ENCODE peak calls at places on chromosomes 12 and 14, in seven cellular contexts. O is fibroblast of lung, A is neuronal stem cell, Q is kidney, V is HCT116, L is endothelial cell of umbilical vein, U is colonic mucosa. B is an unnamed sample.
A peak's percentile ranks its signal among the peaks of the same experiment; 100 is the strongest.

GRCh38 chr12:46676396-46676795 is 149.4 kb downstream of the SLC38A4 start:
- DNase-seq in V (no peak), L (no peak), U (no peak), Q (no peak), A (no peak), O (no peak), B (no peak)

GRCh38 chr14:20603813-20604212 is 12.6 kb upstream of the RNASE12 start:
- DNase-seq in A (no peak), U (no peak), V (no peak), L (no peak), Q (no peak), O (no peak), B (no peak)

GRCh38 chr12:113070117-113070906 is 13.8 kb downstream of the DTX1 start:
- DNase-seq in L (no peak), O (no peak), A (no peak), Q (peak; percentile 82), V (no peak), U (peak; percentile 44), B (no peak)

GRCh38 chr14:51545396-51545795 is 106.3 kb upstream of the FRMD6 start:
- DNase-seq in O (peak; percentile 49), L (no peak), Q (no peak), V (no peak), U (no peak), A (no peak), B (peak; percentile 41)

GRCh38 chr12:40225337-40225983 is 663 bp downstream of the LRRK2 start:
- DNase-seq in V (no peak), A (no peak), U (no peak), Q (no peak), O (no peak), L (no peak), B (no peak)

GRCh38 chr12:3456809-3457208 is 34.2 kb upstream of the PRMT8 start:
- DNase-seq in A (peak; percentile 59), L (no peak), V (no peak), U (no peak), O (no peak), Q (no peak), B (no peak)

GRCh38 chr14:101813833-101814232 is 52.3 kb downstream of the PPP2R5C start:
- DNase-seq in U (no peak), O (no peak), L (no peak), Q (no peak), V (no peak), A (no peak), B (no peak)

GRCh38 chr12:58918475-58918874 is 1.8 kb downstream of the LRIG3 start:
- DNase-seq in O (peak; percentile 16), Q (no peak), U (no peak), L (peak; percentile 60), A (no peak), V (no peak), B (no peak)

GRCh38 chr12:104682790-104683279 is 226.1 kb downstream of the CHST11 start:
- DNase-seq in Q (no peak), U (no peak), A (no peak), L (no peak), O (no peak), V (no peak), B (no peak)

GRCh38 chr14:19823765-19824164 is 20.2 kb downstream of the OR4N2 start:
- DNase-seq in L (no peak), V (no peak), U (no peak), A (no peak), O (peak; percentile 7), Q (no peak), B (peak; percentile 2)

GRCh38 chr14:57479197-57479596 is 14.5 kb downstream of the CCDC198 start:
- DNase-seq in L (no peak), Q (no peak), U (no peak), O (no peak), A (no peak), V (no peak), B (no peak)

GRCh38 chr12:17593715-17594406 is 496.1 kb downstream of the RERGL start:
- DNase-seq in U (no peak), O (no peak), V (no peak), L (no peak), Q (no peak), A (no peak), B (no peak)

GRCh38 chr12:22014783-22015144 is 31.3 kb upstream of the CMAS start:
- DNase-seq in U (no peak), V (no peak), L (peak; percentile 18), Q (no peak), O (no peak), A (no peak), B (no peak)

GRCh38 chr12:128930591-128930990 is 77.3 kb downstream of the GLT1D1 start:
- DNase-seq in L (no peak), Q (no peak), V (no peak), U (no peak), A (no peak), O (no peak), B (no peak)

GRCh38 chr14:103897075-103897947 is 30.9 kb upstream of the TDRD9 start:
- DNase-seq in O (no peak), A (no peak), Q (peak; percentile 96), U (peak; percentile 93), L (no peak), V (no peak), B (no peak)

GRCh38 chr12:131090254-131091210 is 136.8 kb downstream of the ADGRD1 start:
- DNase-seq in U (no peak), V (no peak), A (no peak), Q (no peak), O (no peak), L (no peak), B (no peak)

GRCh38 chr14:91947196-91948184 is at the start of gene FBLN5:
- DNase-seq in L (peak; percentile 52), A (peak; percentile 26), Q (peak; percentile 93), V (no peak), U (peak; percentile 38), O (peak; percentile 88), B (peak; percentile 86)

GRCh38 chr14:98227000-98227726 is 1044.8 kb downstream of the BCL11B start:
- DNase-seq in A (no peak), U (no peak), Q (no peak), O (no peak), V (no peak), L (no peak), B (no peak)

GRCh38 chr12:45214071-45214470 is 1.8 kb upstream of the ANO6 start:
- DNase-seq in L (no peak), Q (no peak), V (no peak), O (no peak), A (no peak), U (no peak), B (no peak)

GRCh38 chr14:71289536-71289935 is 382.3 kb downstream of the PCNX1 start:
- DNase-seq in Q (no peak), A (no peak), L (no peak), V (no peak), U (peak; percentile 63), O (no peak), B (no peak)

GRCh38 chr12:109192358-109192757 is 76.0 kb downstream of the ACACB start:
- DNase-seq in V (no peak), O (peak; percentile 57), Q (no peak), A (no peak), U (no peak), L (no peak), B (peak; percentile 44)

GRCh38 chr12:3975652-3976051 is 102.5 kb upstream of the PARP11 start:
- DNase-seq in Q (no peak), V (no peak), U (no peak), L (no peak), O (no peak), A (no peak), B (no peak)

GRCh38 chr14:95385701-95386100 is 66.0 kb upstream of the CLMN start:
- DNase-seq in U (no peak), Q (no peak), O (no peak), L (no peak), V (no peak), A (no peak), B (no peak)

GRCh38 chr12:88258396-88258795 is 116.3 kb downstream of the TMTC3 start:
- DNase-seq in L (no peak), U (no peak), Q (no peak), V (no peak), A (no peak), O (no peak), B (no peak)

GRCh38 chr12:111997300-111997699 is 15.7 kb downstream of the TMEM116 start:
- DNase-seq in V (no peak), O (no peak), L (no peak), Q (no peak), U (no peak), A (no peak), B (no peak)

GRCh38 chr14:56036353-56036752 is 81.9 kb upstream of the PELI2 start:
- DNase-seq in U (no peak), O (no peak), A (no peak), Q (no peak), L (no peak), V (no peak), B (no peak)

GRCh38 chr12:109796057-109796456 is 37.1 kb downstream of the TRPV4 start:
- DNase-seq in L (no peak), Q (no peak), A (no peak), U (no peak), V (no peak), O (no peak), B (no peak)

GRCh38 chr12:29270446-29270845 is 110.5 kb downstream of the ERGIC2 start:
- DNase-seq in Q (no peak), O (no peak), U (no peak), A (no peak), L (no peak), V (no peak), B (no peak)
- H3K27ac ChIP-seq in Q (no peak overlapping the region), O (no peak overlapping the region), U (no peak overlapping the region), A (no peak overlapping the region), L (no peak overlapping the region), V (no peak overlapping the region), B (no peak overlapping the region)

GRCh38 chr12:55767156-55767555 is 24.2 kb downstream of the GDF11 start:
- DNase-seq in A (no peak), O (no peak), V (no peak), Q (no peak), U (no peak), L (no peak), B (no peak)
- H3K9ac ChIP-seq in A (no peak overlapping the region), O (no peak overlapping the region), V (no peak overlapping the region), Q (no peak overlapping the region), U (no peak overlapping the region), L (no peak overlapping the region), B (no peak overlapping the region)

DNA sequence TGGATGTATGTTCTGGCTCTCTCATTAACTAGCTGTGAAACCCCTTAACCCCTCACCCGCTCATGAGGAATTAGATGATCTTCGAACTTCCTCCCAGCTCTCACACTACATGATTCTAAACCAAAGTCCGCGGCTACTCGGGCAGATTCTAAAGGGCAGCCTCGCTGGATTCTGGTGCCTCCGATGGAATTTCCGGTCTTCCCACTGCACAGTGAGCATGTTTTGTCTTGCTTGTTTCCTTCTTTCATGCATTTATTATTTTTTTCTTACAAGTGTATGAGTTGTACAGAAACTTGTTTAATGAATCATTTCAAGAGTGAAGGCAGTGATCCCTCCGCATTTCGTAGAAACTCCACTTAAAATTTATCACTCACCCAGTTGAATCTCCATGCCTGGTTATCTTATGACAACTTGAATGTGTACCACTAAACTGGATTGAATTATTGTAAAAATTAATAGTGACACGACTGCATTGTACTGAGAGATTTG is 4.5 kb upstream of the HCAR3 start:
- DNase-seq in L (peak; percentile 47), V (no peak), A (no peak), O (peak; percentile 65), U (no peak), Q (no peak), B (peak; percentile 51)
- H3K27ac ChIP-seq in L (peak overlapping the region; percentile 55), V (no peak overlapping the region), A (no peak overlapping the region), O (no peak overlapping the region), U (no peak overlapping the region), Q (no peak overlapping the region), B (peak overlapping the region; percentile 63)

GRCh38 chr12:96571101-96571862 is 81.9 kb downstream of the CFAP54 start:
- DNase-seq in O (peak; percentile 45), U (no peak), A (no peak), V (no peak), L (no peak), Q (no peak), B (peak; percentile 33)

GRCh38 chr12:96570579-96570978 is 81.2 kb downstream of the CFAP54 start:
- DNase-seq in A (no peak), O (no peak), L (no peak), U (no peak), V (no peak), Q (no peak), B (no peak)
- H3K9ac ChIP-seq in A (no peak overlapping the region), O (no peak overlapping the region), L (no peak overlapping the region), U (no peak overlapping the region), V (no peak overlapping the region), Q (no peak overlapping the region), B (no peak overlapping the region)